ENCODE peak calls at places on chromosomes 3 and 15, in five cellular contexts. U is kidney, E is IMR-90, F is breast epithelium, P is uterus. N is an unnamed sample.

GRCh38 chr3:54034971-54035370 is 87.4 kb upstream of the CACNA2D3 start:
- DNase-seq in U (no peak), E (no peak), F (no peak), P (no peak), N (no peak)

GRCh38 chr3:198081421-198081844 is 121.4 kb downstream of the LMLN start:
- DNase-seq in U (no peak), E (no peak), F (no peak), P (no peak), N (peak)

GRCh38 chr3:9087831-9088413 is 124.7 kb upstream of the RAD18 start:
- DNase-seq in U (no peak), E (no peak), F (no peak), P (no peak), N (no peak)

GRCh38 chr3:46504780-46505179 is 7.0 kb downstream of the RTP3 start:
- DNase-seq in U (no peak), E (no peak), F (no peak), P (no peak), N (no peak)

GRCh38 chr3:66738625-66739330 is 238.0 kb upstream of the LRIG1 start:
- DNase-seq in U (no peak), E (peak), F (no peak), P (no peak), N (no peak)

GRCh38 chr3:11655188-11655928 is 11.6 kb upstream of the VGLL4 start:
- DNase-seq in U (no peak), E (no peak), F (no peak), P (no peak), N (no peak)

GRCh38 chr3:32867954-32868353 is 50.2 kb downstream of the TRIM71 start:
- DNase-seq in U (no peak), E (no peak), F (no peak), P (no peak), N (no peak)

GRCh38 chr3:13161021-13161759 is 88.0 kb upstream of the IQSEC1 start:
- DNase-seq in U (peak), E (no peak), F (no peak), P (no peak), N (no peak)

GRCh38 chr3:145144361-145144760 is 1016.6 kb downstream of the PLOD2 start:
- DNase-seq in U (no peak), E (no peak), F (no peak), P (no peak), N (no peak)

GRCh38 chr3:19903649-19904048 is 30.4 kb downstream of the EFHB start:
- DNase-seq in U (no peak), E (no peak), F (no peak), P (no peak), N (no peak)

GRCh38 chr3:129359102-129359461 is 69.4 kb downstream of the EFCAB12 start:
- DNase-seq in U (no peak), E (peak), F (no peak), P (no peak), N (no peak)

GRCh38 chr3:27105904-27106303 is 263.3 kb downstream of the NEK10 start:
- DNase-seq in U (no peak), E (no peak), F (no peak), P (no peak), N (no peak)

GRCh38 chr15:80434926-80435720 is 30.9 kb downstream of the ARNT2 start:
- DNase-seq in U (no peak), E (no peak), F (no peak), P (no peak), N (no peak)

GRCh38 chr3:111667621-111668239 is 72.6 kb upstream of the ZBED2 start:
- DNase-seq in U (no peak), E (peak), F (no peak), P (peak), N (no peak)

GRCh38 chr15:98686983-98687382 is 38.6 kb downstream of the IGF1R start:
- DNase-seq in U (no peak), E (no peak), F (no peak), P (no peak), N (no peak)
- H3K27ac ChIP-seq in U (no peak), E (no peak), F (no peak), P (no peak), N (no peak)

GRCh38 chr15:82093774-82094211 is 48.0 kb upstream of the MEX3B start:
- DNase-seq in U (no peak), E (peak), F (no peak), P (no peak), N (peak)
- H3K27ac ChIP-seq in U (no peak), E (no peak), F (no peak), P (no peak), N (peak)

GRCh38 chr3:126491221-126492013 is 15.7 kb upstream of the ZXDC start:
- DNase-seq in U (peak), E (no peak), F (peak), P (no peak), N (no peak)
- H3K27ac ChIP-seq in U (no peak), E (no peak), F (peak), P (no peak), N (no peak)

GRCh38 chr15:57306944-57307411 is 69.3 kb upstream of the CGNL1 start:
- DNase-seq in U (no peak), E (no peak), F (no peak), P (no peak), N (no peak)

GRCh38 chr15:57310876-57311275 is 65.4 kb upstream of the CGNL1 start:
- DNase-seq in U (no peak), E (no peak), F (no peak), P (no peak), N (peak)

GRCh38 chr15:57306305-57306943 is 69.9 kb upstream of the CGNL1 start:
- DNase-seq in U (peak), E (peak), F (peak), P (peak), N (peak)

GRCh38 chr15:57305009-57305408 is 71.3 kb upstream of the CGNL1 start:
- DNase-seq in U (no peak), E (no peak), F (no peak), P (no peak), N (peak)

GRCh38 chr15:57307527-57308193 is 68.6 kb upstream of the CGNL1 start:
- DNase-seq in U (no peak), E (no peak), F (no peak), P (no peak), N (peak)
- H3K27ac ChIP-seq in U (no peak), E (no peak), F (no peak), P (peak), N (no peak)

GRCh38 chr3:135801018-135801417 is 164.5 kb upstream of the PPP2R3A start:
- DNase-seq in U (no peak), E (no peak), F (no peak), P (no peak), N (no peak)
- H3K27ac ChIP-seq in U (no peak), E (no peak), F (no peak), P (no peak), N (no peak)

DNA sequence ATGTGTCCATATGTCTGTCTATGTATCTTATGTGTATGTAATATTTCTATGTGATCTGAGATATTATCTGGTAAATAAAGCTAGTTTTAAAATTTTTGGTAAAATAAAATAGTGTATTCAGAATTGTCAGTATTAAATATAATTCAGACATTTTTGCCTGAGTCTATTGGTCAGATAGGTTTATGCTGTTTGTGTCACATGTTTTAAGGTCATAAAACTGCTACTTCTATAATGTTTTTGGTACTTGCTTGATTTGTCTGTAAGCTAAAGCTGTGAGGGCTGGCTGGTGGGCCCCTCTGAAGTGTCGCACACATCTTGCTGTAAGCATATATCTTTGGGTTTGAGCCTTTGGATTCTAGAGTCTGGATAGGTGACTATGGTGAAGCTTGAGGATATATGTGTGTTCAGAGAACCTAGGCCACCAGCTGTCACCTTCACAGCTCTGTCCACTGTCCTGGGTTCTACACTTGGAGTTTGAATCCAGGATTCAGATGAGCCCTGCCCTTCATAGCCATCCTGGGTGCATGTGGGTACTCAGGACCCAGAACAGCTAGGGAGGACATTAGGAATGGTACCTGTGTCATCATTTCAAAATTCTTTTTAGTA is 71.8 kb upstream of the STRIT1 start:
- DNase-seq in U (no peak), E (no peak), F (no peak), P (no peak), N (no peak)
- H3K27ac ChIP-seq in U (no peak), E (no peak), F (no peak), P (no peak), N (no peak)

DNA sequence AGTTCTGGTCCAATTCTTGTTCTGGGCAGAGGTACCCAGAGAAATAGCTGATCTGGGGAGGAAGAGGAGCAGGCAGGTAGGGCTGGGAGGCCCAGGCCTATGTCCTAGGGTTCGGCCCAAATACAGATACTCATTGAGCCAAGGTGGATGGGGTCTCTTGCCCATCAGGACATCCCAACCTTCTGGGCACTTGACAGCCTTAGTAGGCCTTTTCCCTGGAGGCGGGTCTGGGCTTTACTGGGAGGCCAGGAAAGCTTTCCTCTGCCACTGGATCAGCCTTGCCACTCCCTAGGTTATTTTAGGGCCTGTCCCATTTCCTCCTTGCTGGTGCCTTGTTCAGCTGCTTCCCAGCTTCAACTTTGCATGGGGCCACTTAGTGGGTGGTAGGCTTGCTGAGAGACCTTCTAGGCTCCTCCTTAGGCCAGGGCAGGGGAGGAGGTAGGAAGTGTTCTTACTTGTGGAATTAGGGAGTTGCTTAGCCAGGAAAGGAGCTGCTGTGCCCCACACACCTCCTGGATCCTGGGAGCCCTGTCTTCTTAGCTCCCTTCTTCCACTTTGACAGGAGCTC is 9.7 kb downstream of the TEX264 start:
- DNase-seq in U (no peak), E (no peak), F (no peak), P (no peak), N (no peak)
- H3K27ac ChIP-seq in U (peak), E (no peak), F (peak), P (peak), N (peak)

N was measured in RWPE2.